ENCODE peak calls at places on chromosome 18, in nine cellular contexts. S is fibroblast of lung, C is HFF-Myc, Q is HCT116, V is mammary epithelial cell, L is choroid plexus epithelial cell, M is upper lobe of left lung, X is astrocyte, B is lung. J is an unnamed sample.

GRCh38 chr18:35345460-35345921 is 1.3 kb upstream of the ZNF24 start:
- DNase-seq in S (no peak), C (no peak), Q (no peak), V (no peak), L (peak; percentile 65), M (no peak), X (no peak), B (no peak), J (no peak)

GRCh38 chr18:2932247-2933181 is 80.4 kb downstream of the LPIN2 start:
- DNase-seq in S (peak; percentile 45), C (peak; percentile 43), Q (peak; percentile 34), V (peak; percentile 29), L (peak; percentile 83), M (no peak), X (peak; percentile 34), B (no peak), J (no peak)

GRCh38 chr18:10454800-10455550 is 540 bp downstream of the APCDD1 start:
- DNase-seq in S (no peak), C (no peak), Q (no peak), V (peak; percentile 47), L (no peak), M (no peak), X (no peak), B (peak; percentile 35), J (no peak)

GRCh38 chr18:74264303-74265020 is 27.3 kb downstream of the CYB5A start:
- DNase-seq in S (no peak), C (no peak), Q (no peak), V (no peak), L (no peak), M (peak; percentile 51), X (no peak), B (no peak), J (no peak)

GRCh38 chr18:13437034-13437433 is 218.5 kb downstream of the LDLRAD4 start:
- DNase-seq in S (peak; percentile 54), C (no peak), Q (no peak), V (no peak), L (no peak), M (no peak), X (peak; percentile 36), B (no peak), J (no peak)

GRCh38 chr18:44996261-44996660 is 315.6 kb downstream of the SETBP1 start:
- DNase-seq in S (no peak), C (no peak), Q (no peak), V (no peak), L (no peak), M (no peak), X (no peak), B (no peak), J (no peak)

GRCh38 chr18:32389868-32390267 is 80.8 kb downstream of the GAREM1 start:
- DNase-seq in S (no peak), C (no peak), Q (no peak), V (no peak), L (no peak), M (peak; percentile 83), X (no peak), B (peak; percentile 82), J (no peak)

GRCh38 chr18:71831039-71831438 is 713.1 kb downstream of the CBLN2 start:
- DNase-seq in S (peak; percentile 25), C (no peak), Q (no peak), V (no peak), L (peak; percentile 50), M (no peak), X (peak; percentile 22), B (no peak), J (no peak)

GRCh38 chr18:76673281-76674005 is 148.9 kb upstream of the ZNF236 start:
- DNase-seq in S (no peak), C (no peak), Q (no peak), V (no peak), L (no peak), M (no peak), X (no peak), B (no peak), J (no peak)

GRCh38 chr18:35508746-35509338 is 11.1 kb upstream of the INO80C start:
- DNase-seq in S (no peak), C (no peak), Q (no peak), V (no peak), L (peak; percentile 68), M (no peak), X (no peak), B (peak; percentile 15), J (no peak)

GRCh38 chr18:62325806-62326645 is 916 bp downstream of the TNFRSF11A start:
- DNase-seq in S (peak; percentile 25), C (no peak), Q (no peak), V (peak; percentile 17), L (peak; percentile 20), M (peak; percentile 47), X (peak; percentile 3), B (no peak), J (no peak)

GRCh38 chr18:62324917-62325805 is at the start of gene TNFRSF11A:
- DNase-seq in S (no peak), C (no peak), Q (no peak), V (peak; percentile 58), L (no peak), M (peak; percentile 61), X (no peak), B (peak; percentile 39), J (no peak)

GRCh38 chr18:62328775-62329525 is 3.8 kb downstream of the TNFRSF11A start:
- DNase-seq in S (no peak), C (no peak), Q (no peak), V (no peak), L (no peak), M (no peak), X (no peak), B (no peak), J (no peak)

GRCh38 chr18:62327977-62328376 is 2.9 kb downstream of the TNFRSF11A start:
- DNase-seq in S (no peak), C (no peak), Q (no peak), V (no peak), L (no peak), M (no peak), X (no peak), B (no peak), J (no peak)

DNA sequence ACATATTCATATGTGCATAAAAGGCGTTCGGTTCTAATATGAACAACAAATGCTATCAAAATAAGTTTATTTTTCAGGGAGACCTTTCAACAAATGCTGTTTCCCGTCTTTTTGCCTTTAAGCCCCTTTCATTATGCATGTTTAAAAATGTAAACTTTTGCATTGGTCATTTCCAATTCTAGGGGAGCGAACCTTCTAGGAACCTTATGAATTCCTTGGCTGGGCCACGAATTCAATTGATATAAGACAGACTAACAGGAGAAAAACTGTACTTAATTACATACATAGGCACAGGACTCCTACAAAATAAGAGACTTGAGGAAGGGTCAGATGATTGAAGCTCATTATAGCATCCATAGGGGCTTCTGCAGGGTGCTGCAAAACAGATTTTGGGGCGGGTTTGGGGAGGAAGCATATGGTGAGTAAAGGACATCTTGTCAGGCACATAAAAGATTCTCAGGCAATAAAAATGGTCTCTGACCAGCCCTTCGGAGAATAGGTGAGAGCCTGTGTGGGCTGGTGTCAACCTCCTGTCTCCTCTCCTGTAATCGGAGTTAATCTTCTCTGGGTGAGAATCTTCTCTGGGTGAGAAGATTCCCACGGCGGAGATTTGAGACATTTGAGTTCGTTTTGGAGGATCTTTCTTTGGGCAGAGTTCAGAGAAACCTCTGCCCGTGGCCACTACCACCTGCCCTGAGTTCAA is 1.7 kb downstream of the TNFRSF11A start:
- DNase-seq in S (no peak), C (no peak), Q (no peak), V (no peak), L (no peak), M (no peak), X (no peak), B (no peak), J (no peak)
- H3K4me3 ChIP-seq in S (no peak overlapping the region), C (no peak overlapping the region), Q (no peak overlapping the region), V (no peak overlapping the region), L (no peak overlapping the region), M (peak overlapping the region; percentile 62), X (no peak overlapping the region), B (no peak overlapping the region), J (no peak overlapping the region)

GRCh38 chr18:40414155-40414754 is 1540.8 kb upstream of the PIK3C3 start:
- DNase-seq in S (peak; percentile 50), C (no peak), Q (no peak), V (no peak), L (peak; percentile 48), M (no peak), X (peak; percentile 33), B (no peak), J (no peak)

GRCh38 chr18:40415224-40415791 is 1539.7 kb upstream of the PIK3C3 start:
- DNase-seq in S (no peak), C (no peak), Q (no peak), V (no peak), L (no peak), M (no peak), X (no peak), B (no peak), J (no peak)

GRCh38 chr18:40415821-40416220 is 1539.2 kb upstream of the PIK3C3 start:
- DNase-seq in S (no peak), C (no peak), Q (no peak), V (no peak), L (no peak), M (no peak), X (no peak), B (no peak), J (no peak)

GRCh38 chr18:40412410-40412809 is 1542.6 kb upstream of the PIK3C3 start:
- DNase-seq in S (no peak), C (no peak), Q (no peak), V (no peak), L (no peak), M (no peak), X (no peak), B (no peak), J (no peak)

GRCh38 chr18:40413160-40413559 is 1541.9 kb upstream of the PIK3C3 start:
- DNase-seq in S (no peak), C (peak; percentile 2), Q (no peak), V (no peak), L (peak; percentile 42), M (no peak), X (peak; percentile 14), B (no peak), J (no peak)
- TF ChIP-seq CTCF in S (peak; percentile 67), C (peak; percentile 15), Q (no peak), V (peak; percentile 71), L (peak; percentile 61), M (no peak), X (peak; percentile 44), B (no peak), J (peak; percentile 66)

GRCh38 chr18:48136051-48136543 is 205.6 kb upstream of the SMAD2 start:
- DNase-seq in S (no peak), C (no peak), Q (no peak), V (no peak), L (no peak), M (no peak), X (no peak), B (peak; percentile 48), J (no peak)
- H3K4me3 ChIP-seq in S (no peak overlapping the region), C (no peak overlapping the region), Q (peak overlapping the region; percentile 52), V (peak overlapping the region; percentile 53), L (peak overlapping the region; percentile 20), M (peak overlapping the region; percentile 72), X (no peak overlapping the region), B (peak overlapping the region; percentile 43), J (no peak overlapping the region)

GRCh38 chr18:8069708-8070107 is 502.6 kb downstream of the PTPRM start:
- DNase-seq in S (no peak), C (no peak), Q (no peak), V (no peak), L (no peak), M (no peak), X (no peak), B (no peak), J (no peak)

DNA sequence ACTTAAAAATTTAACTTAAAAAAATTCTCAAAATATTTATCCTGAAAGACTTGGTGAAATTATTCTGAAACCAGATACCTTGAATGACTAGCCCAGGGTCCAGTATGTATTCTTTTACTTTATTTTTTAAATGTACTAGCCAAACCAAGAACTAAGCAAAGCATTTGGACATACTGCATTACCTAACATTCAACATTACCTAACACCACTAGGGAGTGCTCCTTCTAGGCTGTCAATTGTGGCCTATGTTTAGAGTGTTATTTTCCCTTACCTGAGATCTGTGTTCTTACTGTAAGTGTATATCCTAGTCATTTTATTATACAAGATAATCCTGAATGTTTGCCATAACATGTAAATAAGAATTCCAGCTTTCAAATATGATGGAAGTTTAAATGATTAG is 496.6 kb downstream of the PTPRM start:
- DNase-seq in S (no peak), C (no peak), Q (no peak), V (no peak), L (peak; percentile 30), M (no peak), X (no peak), B (no peak), J (no peak)
- TF ChIP-seq CTCF in S (no peak), C (no peak), Q (peak; percentile 35), V (peak; percentile 6), L (peak; percentile 25), M (no peak), X (no peak), B (no peak), J (no peak)